ENCODE peak calls at places on chromosomes 12 and 14, in four cellular contexts. U is HepG2, Q is HCT116, E is K562. X is an unnamed sample.

GRCh38 chr12:99647453-99647852 is at the start of gene GARIN6:
- DNase-seq in U (no peak), Q (no peak), E (no peak), X (no peak)

GRCh38 chr12:95653761-95654546 is 102.7 kb upstream of the USP44 start:
- DNase-seq in U (peak), E (no peak), Q (peak), X (no peak)

GRCh38 chr14:29926701-29927595 is 699 bp downstream of the PRKD1 start:
- DNase-seq in U (peak), Q (no peak), E (peak), X (no peak)

GRCh38 chr12:124663771-124664366 is 96.5 kb upstream of the NCOR2 start:
- DNase-seq in U (no peak), E (no peak), Q (no peak), X (no peak)

GRCh38 chr12:113401066-113402000 is 2.4 kb downstream of the SDS start:
- DNase-seq in Q (no peak), E (no peak), U (no peak), X (no peak)

GRCh38 chr12:41919025-41919424 is 225.6 kb downstream of the GXYLT1 start:
- DNase-seq in E (no peak), U (no peak), Q (no peak), X (no peak)

GRCh38 chr12:77577756-77578155 is 252.9 kb upstream of the NAV3 start:
- DNase-seq in Q (no peak), E (no peak), U (no peak), X (no peak)

GRCh38 chr14:34673702-34674101 is 40.7 kb downstream of the CFL2 start:
- DNase-seq in E (no peak), Q (no peak), U (no peak), X (no peak)

GRCh38 chr12:14243941-14244340 is 121.5 kb upstream of the ATF7IP start:
- DNase-seq in U (no peak), E (no peak), Q (no peak), X (no peak)

GRCh38 chr14:92531151-92531873 is 17.7 kb downstream of the RIN3 start:
- DNase-seq in U (no peak), E (no peak), Q (no peak), X (no peak)

GRCh38 chr12:91986084-91986483 is 159.6 kb downstream of the BTG1 start:
- DNase-seq in E (no peak), U (peak), Q (no peak), X (no peak)

GRCh38 chr14:99724196-99724891 is 40.2 kb downstream of the CYP46A1 start:
- DNase-seq in E (no peak), Q (no peak), U (no peak), X (no peak)

GRCh38 chr12:750356-751191 is 1.8 kb upstream of the WNK1 start:
- DNase-seq in E (no peak), U (no peak), Q (no peak), X (no peak)

GRCh38 chr14:64060648-64061096 is 207.9 kb downstream of the SYNE2 start:
- DNase-seq in U (peak), E (peak), Q (peak), X (peak)

GRCh38 chr12:52900896-52901714 is 3.8 kb downstream of the KRT8 start:
- DNase-seq in E (no peak), Q (no peak), U (peak), X (no peak)

GRCh38 chr12:2341871-2342270 is 289.1 kb downstream of the CACNA1C start:
- DNase-seq in Q (no peak), E (no peak), U (no peak), X (no peak)

GRCh38 chr12:122834921-122835692 is at the start of gene HIP1R:
- DNase-seq in U (no peak), Q (peak), E (peak), X (peak)

DNA sequence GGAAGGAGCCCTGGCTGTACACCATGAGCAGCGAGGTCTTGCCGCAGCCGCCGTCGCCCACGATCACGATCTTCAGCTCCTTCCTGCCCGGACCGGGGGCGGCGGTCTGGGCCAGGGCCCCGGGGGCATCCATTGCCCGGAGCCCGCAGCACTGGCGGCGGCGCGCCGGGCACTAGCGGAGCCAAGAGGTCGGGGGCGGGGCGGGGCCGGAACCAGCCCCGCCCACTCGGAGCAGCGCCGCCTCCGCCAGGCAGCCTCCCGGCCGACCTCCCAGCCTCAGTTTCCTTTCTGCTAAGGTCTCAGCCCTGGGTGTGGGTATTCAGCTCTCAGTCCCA is at the start of gene RHOF:
- DNase-seq in U (no peak), E (peak), Q (no peak), X (no peak)
- TF ChIP-seq FOSL1 in U (no peak), E (no peak), Q (no peak), X (no peak)

GRCh38 chr12:57893460-57894353 is 47.2 kb upstream of the CTDSP2 start:
- DNase-seq in U (peak), Q (no peak), E (peak), X (no peak)
- TF ChIP-seq FOSL1 in U (no peak), Q (no peak), E (no peak), X (no peak)

GRCh38 chr14:80456200-80456599 is 244.9 kb upstream of the DIO2 start:
- DNase-seq in Q (no peak), E (no peak), U (no peak), X (no peak)

DNA sequence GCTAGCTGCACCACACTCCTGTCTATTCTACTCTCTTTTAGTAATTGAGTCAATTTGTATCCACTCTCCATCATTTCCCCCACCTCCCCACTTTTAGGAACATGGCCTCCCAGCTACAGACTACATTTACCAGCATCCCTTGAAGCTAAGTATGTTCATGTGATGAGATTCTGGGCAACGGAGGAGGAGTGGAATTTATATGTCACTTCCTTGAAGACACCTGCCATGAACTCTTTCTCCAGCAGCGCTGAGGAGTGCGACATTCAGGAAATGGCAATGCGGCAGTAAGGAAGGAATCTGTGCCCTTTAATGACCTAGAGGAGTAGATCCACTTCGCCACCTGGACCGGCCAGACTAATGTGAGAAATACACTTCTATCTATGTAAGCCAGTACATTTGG is 243.7 kb upstream of the DIO2 start:
- DNase-seq in Q (no peak), U (no peak), E (no peak), X (no peak)
- TF ChIP-seq FOSL1 in Q (no peak), U (no peak), E (no peak), X (no peak)

GRCh38 chr12:107565551-107565950 is 120.0 kb upstream of the PWP1 start:
- DNase-seq in E (no peak), U (no peak), Q (no peak), X (no peak)

GRCh38 chr12:107560906-107561285 is 124.7 kb upstream of the PWP1 start:
- DNase-seq in Q (no peak), U (no peak), E (no peak), X (no peak)

GRCh38 chr12:107568718-107569117 is 116.9 kb upstream of the PWP1 start:
- DNase-seq in E (no peak), U (no peak), Q (no peak), X (no peak)

GRCh38 chr12:107567871-107568619 is 117.6 kb upstream of the PWP1 start:
- DNase-seq in E (no peak), Q (no peak), U (no peak), X (no peak)

GRCh38 chr12:107564946-107565345 is 120.7 kb upstream of the PWP1 start:
- DNase-seq in U (peak), Q (peak), E (no peak), X (no peak)
- TF ChIP-seq FOSL1 in U (no peak), Q (no peak), E (no peak), X (no peak)

GRCh38 chr12:71589478-71589881 is 74.2 kb downstream of the ZFC3H1 start:
- DNase-seq in U (no peak), E (no peak), Q (no peak), X (no peak)
- TF ChIP-seq FOSL1 in U (no peak), E (no peak), Q (no peak), X (no peak)

DNA sequence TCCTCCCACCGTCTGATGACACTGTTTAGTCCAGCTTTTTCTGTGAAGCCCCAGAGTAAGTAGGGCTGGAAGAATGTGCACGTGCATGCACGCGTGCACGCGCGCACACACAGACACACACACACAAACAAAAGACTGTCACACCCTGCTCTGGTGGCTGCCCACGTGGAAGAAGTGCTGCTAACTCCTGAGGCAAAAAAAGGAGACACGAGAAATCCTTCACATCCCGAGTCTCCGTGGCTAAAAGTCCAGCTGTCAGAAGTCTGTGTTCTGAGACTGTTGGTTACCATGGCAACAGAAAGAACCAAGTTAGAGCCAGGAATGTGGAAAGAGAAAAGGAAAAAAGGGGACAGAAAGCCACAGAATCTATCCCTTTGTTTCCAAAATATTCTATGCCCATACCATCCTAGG is 1.5 kb upstream of the C12orf71 start:
- DNase-seq in U (no peak), Q (no peak), E (no peak), X (no peak)
- TF ChIP-seq FOSL1 in U (no peak), Q (no peak), E (no peak), X (no peak)

GRCh38 chr14:78673845-78674244 is 503.7 kb downstream of the NRXN3 start:
- DNase-seq in Q (no peak), E (no peak), U (no peak), X (no peak)
- TF ChIP-seq FOSL1 in Q (no peak), E (no peak), U (no peak), X (no peak)

GRCh38 chr12:51751657-51752056 is 96.9 kb downstream of the FIGNL2 start:
- DNase-seq in E (no peak), U (no peak), Q (no peak), X (no peak)
- TF ChIP-seq FOSL1 in E (no peak), U (no peak), Q (no peak), X (no peak)

DNA sequence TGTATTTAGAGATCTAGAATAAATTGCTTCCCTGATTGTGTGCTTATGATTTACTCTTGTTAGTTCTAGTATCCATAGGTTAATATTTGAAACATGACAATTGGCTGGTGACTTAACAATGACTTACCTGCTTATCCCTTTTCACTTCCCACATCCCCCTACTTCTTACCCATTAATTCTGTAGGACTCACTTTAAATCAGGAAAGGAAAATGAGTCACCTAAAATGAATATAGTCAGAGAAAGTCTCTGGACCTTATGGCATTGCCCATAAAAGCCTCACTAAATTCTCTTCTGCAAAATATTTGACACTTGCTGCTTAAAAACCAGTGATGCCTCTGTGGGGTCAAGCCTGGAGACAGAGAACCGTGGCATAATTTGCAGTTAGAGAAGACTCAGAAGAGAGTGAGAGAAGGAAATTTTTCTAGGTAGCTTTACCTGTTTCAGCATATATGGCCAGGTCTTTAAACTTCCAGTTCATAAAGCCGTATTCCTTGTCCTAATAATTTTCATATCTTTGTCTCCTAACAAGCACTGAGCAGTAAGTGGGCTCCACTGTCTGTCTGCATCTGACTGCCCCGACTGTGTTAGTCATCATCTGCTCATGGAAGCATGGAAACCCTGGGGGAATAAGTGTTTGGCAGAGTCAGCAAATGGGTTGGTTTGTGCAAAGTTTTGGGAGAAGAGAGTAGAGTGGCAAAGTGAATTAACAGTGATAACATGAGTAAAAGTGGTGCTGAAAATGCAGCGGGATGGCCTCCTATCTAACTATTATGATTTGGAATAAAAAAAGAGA is 294.4 kb downstream of the AKAP6 start:
- DNase-seq in Q (no peak), E (no peak), U (no peak), X (no peak)
- TF ChIP-seq FOSL1 in Q (no peak), E (no peak), U (no peak), X (no peak)

DNA sequence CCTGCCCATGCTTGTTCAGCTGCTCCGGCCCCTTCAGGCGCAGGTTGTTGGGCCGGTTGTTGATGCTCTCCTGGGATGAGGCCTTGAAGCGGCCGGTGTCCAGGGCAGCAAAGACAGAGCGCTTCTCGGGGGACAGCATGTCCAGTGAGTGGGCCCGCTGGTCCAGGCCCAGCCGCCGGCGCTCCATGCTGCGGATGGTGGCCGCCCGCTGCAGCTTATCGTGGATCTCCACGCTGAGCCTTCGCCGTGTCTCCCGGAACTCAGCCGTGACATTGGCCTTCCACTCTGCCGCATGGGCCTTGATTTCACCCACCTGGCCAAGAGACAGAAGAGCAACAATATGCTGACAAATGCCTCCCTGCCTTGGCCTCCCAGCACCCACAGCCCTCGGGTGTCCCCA is 137.2 kb downstream of the KCNK10 start:
- DNase-seq in Q (no peak), E (no peak), U (no peak), X (no peak)
- TF ChIP-seq FOSL1 in Q (no peak), E (no peak), U (no peak), X (no peak)

X was measured in H1.